ENCODE peak calls at places on chromosomes 12 and 14, in seven cellular contexts. C is erythroblast; V is T-helper 9 cell; Z is activated CD4-positive, alpha-beta T cell treated with anti-CD3 and anti-CD28 coated beads for 24 hours; B is naive thymus-derived CD8-positive, alpha-beta T cell; J is lung; R is anterior cingulate cortex. T is an unnamed sample.

GRCh38 chr12:9244894-9245293 is 36.7 kb upstream of the PZP start:
- DNase-seq in C (no peak), V (no peak), Z (peak), B (no peak), J (no peak), R (peak), T (no peak)

GRCh38 chr12:44405267-44405666 is 470.8 kb downstream of the NELL2 start:
- DNase-seq in C (no peak), V (no peak), Z (no peak), B (no peak), J (no peak), R (no peak), T (no peak)

GRCh38 chr12:19965196-19966038 is 402.9 kb upstream of the PDE3A start:
- DNase-seq in C (no peak), V (no peak), Z (no peak), B (no peak), J (no peak), R (no peak), T (no peak)

GRCh38 chr14:98858158-98858557 is 413.8 kb downstream of the BCL11B start:
- DNase-seq in C (no peak), V (no peak), Z (no peak), B (no peak), J (no peak), R (no peak), T (no peak)

GRCh38 chr14:67068246-67068645 is 121.0 kb upstream of the GARIN2 start:
- DNase-seq in C (no peak), V (no peak), Z (no peak), B (no peak), J (no peak), R (no peak), T (no peak)

GRCh38 chr14:71321556-71322315 is 414.5 kb downstream of the PCNX1 start:
- DNase-seq in C (peak), V (no peak), Z (no peak), B (no peak), J (no peak), R (no peak), T (no peak)

GRCh38 chr12:96501139-96501741 is 11.9 kb downstream of the CFAP54 start:
- DNase-seq in C (peak), V (no peak), Z (no peak), B (no peak), J (peak), R (no peak), T (no peak)

GRCh38 chr14:38948171-38948570 is 154.9 kb downstream of the SEC23A start:
- DNase-seq in C (no peak), V (no peak), Z (no peak), B (no peak), J (no peak), R (no peak), T (no peak)

GRCh38 chr12:95739561-95740313 is 50.8 kb downstream of the NTN4 start:
- DNase-seq in C (no peak), V (no peak), Z (no peak), B (no peak), J (no peak), R (peak), T (no peak)

GRCh38 chr14:36844443-36844842 is 182.8 kb downstream of the PAX9 start:
- DNase-seq in C (no peak), V (no peak), Z (no peak), B (no peak), J (no peak), R (no peak), T (no peak)

GRCh38 chr12:108214046-108214445 is 85.0 kb downstream of the WSCD2 start:
- DNase-seq in C (no peak), V (no peak), Z (no peak), B (no peak), J (no peak), R (no peak), T (no peak)

GRCh38 chr12:109295764-109296425 is 13.2 kb downstream of the FOXN4 start:
- DNase-seq in C (no peak), V (no peak), Z (no peak), B (no peak), J (no peak), R (no peak), T (no peak)